ENCODE peak calls at places on chromosomes 1 and 21, in seven cellular contexts. Y, W, U, C, X, P and F are unnamed samples.

GRCh38 chr1:155082941-155083541 is 4.4 kb downstream of the EFNA3 start:
- DNase-seq in Y (no peak), W (no peak), U (no peak), C (no peak), X (no peak), P (peak; percentile 59), F (no peak)

GRCh38 chr1:39692152-39693064 is 1.2 kb upstream of the HPCAL4 start:
- DNase-seq in Y (peak; percentile 38), W (no peak), U (peak; percentile 43), C (no peak), X (no peak), P (no peak), F (peak; percentile 27)

GRCh38 chr1:160460214-160460642 is 59.9 kb downstream of the VANGL2 start:
- DNase-seq in Y (no peak), W (no peak), U (no peak), C (no peak), X (no peak), P (no peak), F (no peak)

GRCh38 chr1:160768295-160768657 is 27.7 kb upstream of the LY9 start:
- DNase-seq in Y (peak; percentile 85), W (peak; percentile 41), U (peak; percentile 82), C (no peak), X (peak; percentile 38), P (peak; percentile 61), F (peak; percentile 75)

GRCh38 chr1:211699059-211699458 is 23.6 kb upstream of the NEK2 start:
- DNase-seq in Y (no peak), W (no peak), U (no peak), C (no peak), X (no peak), P (no peak), F (no peak)

GRCh38 chr21:46597896-46598343 is 7.0 kb downstream of the S100B start:
- DNase-seq in Y (no peak), W (no peak), U (no peak), C (no peak), X (no peak), P (no peak), F (no peak)

GRCh38 chr1:8378981-8379470 is 61.1 kb downstream of the SLC45A1 start:
- DNase-seq in Y (no peak), W (no peak), U (no peak), C (no peak), X (no peak), P (no peak), F (no peak)

GRCh38 chr1:205434738-205435137 is 12.9 kb upstream of the LEMD1 start:
- DNase-seq in Y (no peak), W (no peak), U (no peak), C (no peak), X (no peak), P (no peak), F (no peak)

GRCh38 chr1:243325305-243325890 is 69.6 kb downstream of the SDCCAG8 start:
- DNase-seq in Y (no peak), W (no peak), U (no peak), C (no peak), X (no peak), P (peak; percentile 93), F (no peak)

GRCh38 chr1:38891753-38892152 is 10.4 kb upstream of the GJA9 start:
- DNase-seq in Y (no peak), W (no peak), U (no peak), C (no peak), X (no peak), P (peak; percentile 16), F (no peak)

GRCh38 chr1:55466343-55466742 is 251.2 kb upstream of the USP24 start:
- DNase-seq in Y (no peak), W (no peak), U (no peak), C (no peak), X (no peak), P (peak; percentile 92), F (no peak)

GRCh38 chr1:119947468-119947867 is 51.2 kb upstream of the ADAM30 start:
- DNase-seq in Y (no peak), W (no peak), U (no peak), C (no peak), X (no peak), P (peak; percentile 94), F (no peak)

GRCh38 chr1:211814313-211814712 is 16.2 kb downstream of the LPGAT1 start:
- DNase-seq in Y (no peak), W (no peak), U (no peak), C (no peak), X (no peak), P (no peak), F (no peak)

GRCh38 chr1:32339363-32339978 is 3.4 kb upstream of the MARCKSL1 start:
- DNase-seq in Y (no peak), W (no peak), U (no peak), C (no peak), X (no peak), P (peak; percentile 65), F (no peak)

GRCh38 chr1:235304549-235305451 is 23.2 kb downstream of the ARID4B start:
- DNase-seq in Y (no peak), W (no peak), U (no peak), C (no peak), X (no peak), P (no peak), F (peak; percentile 34)

GRCh38 chr1:104929280-104929679 is 1179.6 kb downstream of the AMY1C start:
- DNase-seq in Y (no peak), W (no peak), U (no peak), C (no peak), X (no peak), P (no peak), F (no peak)

GRCh38 chr1:211546543-211546942 is 32.4 kb downstream of the SLC30A1 start:
- DNase-seq in Y (no peak), W (no peak), U (no peak), C (no peak), X (no peak), P (no peak), F (no peak)

GRCh38 chr1:172582889-172583288 is 49.9 kb downstream of the SUCO start:
- DNase-seq in Y (no peak), W (no peak), U (no peak), C (no peak), X (no peak), P (peak; percentile 67), F (no peak)

GRCh38 chr1:38925381-38925780 is 16.2 kb downstream of the RHBDL2 start:
- DNase-seq in Y (no peak), W (no peak), U (no peak), C (no peak), X (no peak), P (no peak), F (no peak)

GRCh38 chr1:2800664-2801045 is 838 bp downstream of the TTC34 start:
- DNase-seq in Y (no peak), W (peak; percentile 6), U (no peak), C (no peak), X (no peak), P (no peak), F (no peak)

GRCh38 chr1:2796890-2797740 is 4.4 kb downstream of the TTC34 start:
- DNase-seq in Y (no peak), W (no peak), U (no peak), C (peak; percentile 47), X (no peak), P (no peak), F (peak; percentile 5)

GRCh38 chr1:2799811-2800663 is 1.5 kb downstream of the TTC34 start:
- DNase-seq in Y (no peak), W (no peak), U (no peak), C (peak; percentile 15), X (no peak), P (no peak), F (no peak)

GRCh38 chr1:2797741-2798016 is 3.8 kb downstream of the TTC34 start:
- DNase-seq in Y (no peak), W (no peak), U (no peak), C (no peak), X (no peak), P (no peak), F (no peak)

GRCh38 chr1:2795926-2796325 is 5.6 kb downstream of the TTC34 start:
- DNase-seq in Y (no peak), W (no peak), U (no peak), C (peak; percentile 1), X (no peak), P (no peak), F (no peak)
- H3K9me3 ChIP-seq in Y (peaks cover 6% of the 10 kb centered on the region), W (peaks cover 3% of the 10 kb centered on the region), U (peaks cover 27% of the 10 kb centered on the region), C (peaks cover 33% of the 10 kb centered on the region), X (peaks cover 13% of the 10 kb centered on the region), P (peaks cover 8% of the 10 kb centered on the region), F (no peaks in the 10 kb centered on the region)

DNA sequence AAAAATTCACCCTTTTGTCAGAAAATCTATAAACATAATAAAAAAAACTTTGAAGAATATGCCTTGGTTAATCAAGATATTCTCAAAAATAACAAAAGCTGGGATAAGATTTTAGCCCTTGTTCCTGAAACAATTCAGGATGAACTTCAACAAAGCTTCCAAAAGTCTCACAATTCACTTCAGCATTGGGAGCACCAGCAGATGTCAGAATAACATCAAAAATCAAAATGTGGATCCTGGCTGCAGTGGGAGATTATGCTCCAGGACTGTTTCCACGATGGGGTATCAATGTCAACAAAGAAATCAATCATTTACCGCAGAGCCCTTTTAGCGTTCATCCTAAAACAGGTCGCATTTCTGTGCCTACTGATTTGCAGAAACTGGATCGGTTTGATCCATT is 35.2 kb downstream of the ZNF670 start:
- DNase-seq in Y (no peak), W (no peak), U (no peak), C (no peak), X (no peak), P (no peak), F (no peak)
- H3K9me3 ChIP-seq in Y (peaks cover 35% of the 10 kb centered on the region), W (no peaks in the 10 kb centered on the region), U (peaks cover 95% of the 10 kb centered on the region), C (peaks cover 99% of the 10 kb centered on the region), X (peaks cover 20% of the 10 kb centered on the region), P (peaks cover 82% of the 10 kb centered on the region), F (peaks cover 12% of the 10 kb centered on the region)

GRCh38 chr21:10425856-10426255 is 95.5 kb upstream of the TPTE start:
- DNase-seq in Y (no peak), W (no peak), U (no peak), C (no peak), X (no peak), P (no peak), F (no peak)
- H3K9me3 ChIP-seq in Y (peaks cover 10% of the 10 kb centered on the region), W (no peaks in the 10 kb centered on the region), U (peaks cover 23% of the 10 kb centered on the region), C (peaks cover 7% of the 10 kb centered on the region), X (no peaks in the 10 kb centered on the region), P (peaks cover 40% of the 10 kb centered on the region), F (peaks cover 4% of the 10 kb centered on the region)

GRCh38 chr1:247841796-247842195 is at the start of gene OR11L1:
- DNase-seq in Y (no peak), W (no peak), U (no peak), C (no peak), X (no peak), P (no peak), F (no peak)

GRCh38 chr1:247845011-247845692 is 3.5 kb upstream of the OR11L1 start:
- DNase-seq in Y (no peak), W (no peak), U (no peak), C (no peak), X (no peak), P (no peak), F (no peak)

GRCh38 chr1:247848346-247848745 is 6.7 kb upstream of the OR11L1 start:
- DNase-seq in Y (no peak), W (no peak), U (no peak), C (no peak), X (no peak), P (no peak), F (no peak)

GRCh38 chr1:247843411-247843810 is 1.7 kb upstream of the OR11L1 start:
- DNase-seq in Y (no peak), W (no peak), U (no peak), C (no peak), X (no peak), P (no peak), F (no peak)

DNA sequence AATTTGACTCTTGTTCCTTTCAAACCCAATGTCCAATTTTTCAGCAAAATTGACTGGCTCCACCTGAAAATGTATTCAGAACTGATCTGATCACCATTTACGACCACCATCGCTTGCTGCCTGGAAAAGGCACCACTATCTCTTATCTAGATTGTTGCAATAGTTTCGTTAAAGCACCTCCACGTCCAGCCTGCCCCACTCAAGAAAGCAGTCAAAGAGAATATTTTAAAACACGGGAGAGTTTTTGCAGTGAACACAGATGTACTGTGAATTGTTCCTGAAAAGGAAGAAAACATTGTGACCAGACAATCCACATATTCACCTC is 4.0 kb upstream of the OR11L1 start:
- DNase-seq in Y (no peak), W (no peak), U (no peak), C (no peak), X (no peak), P (no peak), F (no peak)
- H3K9me3 ChIP-seq in Y (no peaks in the 10 kb centered on the region), W (no peaks in the 10 kb centered on the region), U (no peaks in the 10 kb centered on the region), C (no peaks in the 10 kb centered on the region), X (no peaks in the 10 kb centered on the region), P (no peaks in the 10 kb centered on the region), F (no peaks in the 10 kb centered on the region)